ENCODE peak calls at places on chromosome 2, in four cellular contexts. Q, I, P and A are unnamed samples.

GRCh38 chr2:33598472-33599174 is 476 bp downstream of the FAM98A start:
- DNase-seq in Q (peak), I (peak), P (peak), A (no peak)

GRCh38 chr2:233059797-233060499 is at the start of gene INPP5D:
- DNase-seq in Q (no peak), I (no peak), P (no peak), A (no peak)

GRCh38 chr2:21042958-21043743 is 722 bp downstream of the APOB start:
- DNase-seq in Q (peak), I (peak), P (peak), A (peak)

GRCh38 chr2:179311071-179311470 is 46.4 kb upstream of the SESTD1 start:
- DNase-seq in Q (no peak), I (no peak), P (no peak), A (no peak)

GRCh38 chr2:38122344-38122743 is 46.4 kb upstream of the CYP1B1 start:
- DNase-seq in Q (no peak), I (peak), P (no peak), A (no peak)

GRCh38 chr2:181111059-181111458 is 130.7 kb downstream of the UBE2E3 start:
- DNase-seq in Q (no peak), I (no peak), P (no peak), A (no peak)

GRCh38 chr2:194545978-194546377 is 1111.0 kb upstream of the SLC39A10 start:
- DNase-seq in Q (peak), I (no peak), P (no peak), A (no peak)

GRCh38 chr2:152223997-152224396 is 48.4 kb upstream of the STAM2 start:
- DNase-seq in Q (no peak), I (peak), P (no peak), A (no peak)

GRCh38 chr2:161992526-161992925 is 81.5 kb downstream of the DPP4 start:
- DNase-seq in Q (no peak), I (no peak), P (no peak), A (no peak)

GRCh38 chr2:60347781-60348180 is 205.7 kb downstream of the BCL11A start:
- DNase-seq in Q (no peak), I (no peak), P (no peak), A (no peak)

GRCh38 chr2:200308421-200309295 is 2.2 kb downstream of the SPATS2L start:
- DNase-seq in Q (no peak), I (peak), P (no peak), A (no peak)

GRCh38 chr2:204175552-204176271 is 239.1 kb downstream of the ICOS start:
- DNase-seq in Q (no peak), I (no peak), P (no peak), A (no peak)

GRCh38 chr2:222477962-222478608 is 53.7 kb downstream of the SGPP2 start:
- DNase-seq in Q (no peak), I (no peak), P (no peak), A (no peak)

GRCh38 chr2:95275151-95275515 is 884 bp downstream of the PROM2 start:
- DNase-seq in Q (no peak), I (no peak), P (no peak), A (no peak)

GRCh38 chr2:150063950-150064549 is 423.4 kb downstream of the RND3 start:
- DNase-seq in Q (no peak), I (no peak), P (peak), A (no peak)

GRCh38 chr2:142033393-142033792 is 97.4 kb downstream of the LRP1B start:
- DNase-seq in Q (no peak), I (no peak), P (no peak), A (no peak)

GRCh38 chr2:15736396-15737180 is 144.9 kb downstream of the DDX1 start:
- DNase-seq in Q (no peak), I (no peak), P (no peak), A (no peak)

GRCh38 chr2:15735738-15736326 is 144.2 kb downstream of the DDX1 start:
- DNase-seq in Q (no peak), I (no peak), P (no peak), A (no peak)

GRCh38 chr2:15737314-15738224 is 145.9 kb downstream of the DDX1 start:
- DNase-seq in Q (no peak), I (no peak), P (no peak), A (no peak)

GRCh38 chr2:15733867-15734765 is 142.4 kb downstream of the DDX1 start:
- DNase-seq in Q (peak), I (peak), P (no peak), A (no peak)

GRCh38 chr2:15734871-15735737 is 143.4 kb downstream of the DDX1 start:
- DNase-seq in Q (no peak), I (peak), P (no peak), A (no peak)
- H3K27ac ChIP-seq in Q (no peak), I (peak), P (no peak), A (no peak)

DNA sequence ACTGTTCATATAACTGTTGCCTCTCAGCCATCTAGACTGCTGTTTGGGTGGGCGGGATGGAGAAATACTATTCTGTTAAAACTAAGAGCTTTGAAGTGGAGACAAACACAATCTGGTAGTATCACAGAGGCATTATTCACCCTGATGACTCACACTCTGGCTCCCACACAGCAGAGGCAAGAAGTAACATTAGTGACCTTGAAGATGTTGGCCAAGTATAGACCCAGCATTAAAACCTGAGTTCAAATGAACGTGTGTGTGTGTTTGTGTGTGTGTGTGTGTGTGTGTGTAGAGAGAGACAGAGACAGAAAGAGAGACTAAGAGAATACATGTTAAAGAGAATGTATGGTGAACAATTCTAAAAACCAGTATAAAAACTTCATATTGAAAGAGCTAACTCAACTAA is 22.5 kb upstream of the ACVR1 start:
- DNase-seq in Q (peak), I (peak), P (no peak), A (peak)
- H3K27ac ChIP-seq in Q (peak), I (no peak), P (no peak), A (no peak)

GRCh38 chr2:99802730-99803129 is 312.9 kb upstream of the REV1 start:
- DNase-seq in Q (no peak), I (no peak), P (no peak), A (no peak)

GRCh38 chr2:99801304-99801909 is 311.6 kb upstream of the REV1 start:
- DNase-seq in Q (no peak), I (no peak), P (no peak), A (no peak)

GRCh38 chr2:99793022-99793421 is 303.2 kb upstream of the REV1 start:
- DNase-seq in Q (no peak), I (no peak), P (no peak), A (no peak)

DNA sequence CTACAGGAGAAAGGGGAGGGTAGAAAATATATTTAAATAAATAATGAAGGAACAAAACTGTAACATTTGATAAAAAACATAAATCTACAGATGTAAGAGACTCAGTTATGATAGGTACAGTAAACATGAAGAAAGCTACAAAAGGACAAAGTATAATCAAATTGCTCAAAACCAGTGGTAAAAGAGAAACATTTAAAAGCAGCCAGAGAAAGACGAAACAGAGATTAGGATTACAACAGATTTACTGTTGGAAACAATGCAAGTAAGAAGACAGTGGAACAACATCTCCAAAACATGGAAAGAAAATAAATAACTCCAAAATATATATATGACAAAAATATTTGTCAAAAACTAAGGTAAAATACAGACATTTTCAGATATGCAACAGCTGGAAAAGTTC is 307.7 kb upstream of the REV1 start:
- DNase-seq in Q (no peak), I (no peak), P (no peak), A (no peak)
- H3K27ac ChIP-seq in Q (no peak), I (no peak), P (no peak), A (no peak)

GRCh38 chr2:120470041-120470716 is 124.2 kb downstream of the INHBB start:
- DNase-seq in Q (peak), I (peak), P (no peak), A (no peak)
- H3K27ac ChIP-seq in Q (peak), I (no peak), P (no peak), A (no peak)

DNA sequence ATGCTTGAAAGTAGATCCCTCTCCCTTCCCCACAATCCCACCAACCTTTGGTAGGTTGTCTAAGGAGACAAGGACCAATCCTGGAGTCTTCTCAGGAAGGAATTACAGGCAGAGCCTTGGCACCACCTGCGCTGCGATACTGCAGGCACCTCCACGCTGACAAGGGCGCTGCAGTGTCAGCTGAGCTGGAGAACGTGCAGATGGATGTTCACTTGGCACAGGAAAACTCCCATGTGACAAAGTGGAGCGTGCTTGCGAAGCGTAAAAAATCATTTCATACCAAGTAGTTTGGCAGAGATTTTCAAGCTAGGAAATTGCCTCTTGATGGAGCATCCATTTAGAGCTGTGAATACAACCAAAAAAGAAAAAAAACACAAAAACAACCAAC is 37.9 kb downstream of the ACOXL start:
- DNase-seq in Q (no peak), I (no peak), P (no peak), A (no peak)
- H3K27ac ChIP-seq in Q (no peak), I (no peak), P (peak), A (no peak)

GRCh38 chr2:238868616-238869292 is 20.9 kb downstream of the TWIST2 start:
- DNase-seq in Q (peak), I (peak), P (no peak), A (peak)
- H3K27ac ChIP-seq in Q (peak), I (no peak), P (peak), A (peak)

DNA sequence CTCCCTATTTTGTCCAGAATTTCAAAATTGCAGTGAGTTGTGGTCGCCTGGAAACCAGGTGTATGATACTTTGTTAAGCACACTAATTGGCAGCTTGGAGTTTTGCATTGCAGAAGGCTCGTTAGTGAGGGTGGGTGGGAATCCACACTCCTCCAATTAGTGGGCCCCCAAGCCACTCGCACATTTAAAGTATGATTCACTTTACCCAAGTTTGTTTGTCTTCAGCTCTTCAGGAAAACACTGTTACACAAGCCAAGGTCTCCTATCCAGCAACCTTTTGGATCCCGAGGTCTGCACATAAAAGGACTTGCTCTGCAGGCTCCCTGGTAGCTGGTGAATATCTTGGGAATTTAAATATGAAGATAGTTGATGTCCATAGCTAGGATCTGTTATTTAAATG is 66.1 kb downstream of the NPAS2 start:
- DNase-seq in Q (no peak), I (no peak), P (no peak), A (no peak)
- H3K27ac ChIP-seq in Q (peak), I (no peak), P (no peak), A (peak)

DNA sequence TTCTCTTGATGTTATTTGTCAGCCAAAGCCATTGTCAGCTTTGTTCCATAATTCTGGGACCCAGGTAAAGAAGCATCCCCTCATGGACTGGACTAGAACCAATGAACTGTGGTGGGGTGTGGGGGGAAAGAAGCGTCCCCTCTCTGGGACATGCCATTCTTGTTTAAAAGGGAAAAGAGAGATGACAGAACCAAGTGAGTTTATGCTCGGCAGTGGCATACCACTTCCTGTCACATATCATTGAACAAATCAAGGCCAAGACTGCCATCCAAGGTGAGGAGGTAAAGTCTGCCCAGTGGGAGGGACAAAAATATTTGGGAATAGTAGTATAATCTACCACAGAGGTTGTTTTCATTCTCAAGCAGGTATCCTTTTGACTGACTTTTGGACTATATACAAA is 4.7 kb upstream of the GLS start:
- DNase-seq in Q (no peak), I (no peak), P (no peak), A (no peak)
- H3K27ac ChIP-seq in Q (no peak), I (no peak), P (no peak), A (no peak)

DNA sequence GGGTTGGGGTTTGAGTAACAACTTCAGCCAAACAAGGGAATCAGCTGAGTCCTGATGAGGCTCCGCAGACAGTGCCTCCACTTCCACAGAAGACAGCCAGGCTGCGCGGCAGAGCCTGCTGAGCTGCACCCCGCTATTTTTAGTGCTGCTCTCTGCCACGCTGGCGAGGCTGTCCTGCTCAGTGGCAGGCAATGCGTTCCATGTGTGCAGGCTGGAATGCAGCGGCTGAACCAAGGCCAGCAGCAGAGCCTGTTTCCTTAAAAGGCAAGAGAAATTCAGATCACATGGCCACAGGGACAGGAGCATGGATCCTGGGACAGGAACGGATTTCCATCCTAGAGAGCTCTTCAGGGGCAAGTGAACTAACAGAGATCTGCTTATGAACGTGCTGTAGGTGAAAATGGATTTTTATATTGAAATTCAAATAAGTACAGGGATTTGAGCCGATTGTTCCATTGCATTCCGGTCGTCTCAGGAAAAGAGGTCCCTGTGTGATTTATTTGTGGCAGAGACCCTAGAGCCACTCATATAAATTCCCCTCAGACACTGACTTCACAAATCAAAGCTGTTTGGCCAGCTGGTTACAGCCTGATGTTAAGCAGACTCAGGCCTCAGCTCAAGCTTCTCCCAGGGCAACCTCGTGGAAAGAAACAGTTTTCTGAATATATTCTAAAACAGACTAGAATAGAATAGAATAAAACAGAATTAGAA is 98.6 kb downstream of the COL6A3 start:
- DNase-seq in Q (no peak), I (peak), P (peak), A (no peak)
- H3K27ac ChIP-seq in Q (no peak), I (peak), P (no peak), A (no peak)